ENCODE peak calls at places on chromosomes 6 and 20, in ten cellular contexts. J is GM10248, I is AG10803, O is foreskin fibroblast, D is ovary, A is OCI-LY7, R is iris pigment epithelial cell, Y is NCI-H524 treated with DMSO at 0.1 percent for 48 hours, W is RCC 7860, B is nucleus accumbens. M is an unnamed sample.

GRCh38 chr6:100818066-100818465 is 63.1 kb downstream of the ASCC3 start:
- DNase-seq in A (no peak), R (peak), D (no peak), W (no peak), I (no peak), Y (no peak), J (no peak), B (no peak), O (no peak), M (no peak)

GRCh38 chr20:46631874-46632446 is 19.3 kb downstream of the SLC13A3 start:
- DNase-seq in O (no peak), A (no peak), D (no peak), Y (no peak), R (no peak), I (no peak), W (no peak), J (no peak), B (no peak), M (no peak)

GRCh38 chr6:28725890-28726348 is 197.9 kb downstream of the TRIM27 start:
- DNase-seq in B (no peak), J (no peak), R (peak), W (peak), A (no peak), Y (no peak), O (peak), I (no peak), D (no peak), M (peak)

GRCh38 chr6:118810420-118811027 is 83.4 kb upstream of the ASF1A start:
- DNase-seq in W (no peak), R (no peak), J (peak), A (peak), B (no peak), O (no peak), D (no peak), I (no peak), Y (no peak), M (no peak)

GRCh38 chr20:32535316-32535952 is 49.7 kb downstream of the NOL4L start:
- DNase-seq in O (no peak), R (no peak), J (no peak), W (no peak), D (no peak), I (no peak), A (peak), B (no peak), Y (peak), M (no peak)

GRCh38 chr20:18284805-18285533 is 3.4 kb upstream of the ZNF133 start:
- DNase-seq in D (no peak), J (no peak), O (peak), R (no peak), I (no peak), A (peak), W (no peak), Y (no peak), B (no peak), M (no peak)

GRCh38 chr6:10962673-10963072 is 75.8 kb downstream of the SYCP2L start:
- DNase-seq in Y (no peak), R (peak), B (no peak), O (peak), W (peak), I (peak), A (no peak), J (no peak), D (no peak), M (peak)

GRCh38 chr6:73969982-73970960 is 274.3 kb downstream of the CD109 start:
- DNase-seq in A (peak), Y (no peak), I (peak), W (peak), R (peak), J (peak), B (no peak), O (peak), D (no peak), M (peak)

GRCh38 chr20:19706463-19706862 is 51.6 kb upstream of the RIN2 start:
- DNase-seq in O (no peak), D (no peak), W (no peak), I (no peak), B (no peak), J (no peak), Y (no peak), A (peak), R (no peak), M (no peak)

GRCh38 chr20:57400821-57401564 is 9.8 kb downstream of the RBM38 start:
- DNase-seq in J (peak), D (no peak), Y (no peak), R (no peak), I (no peak), B (no peak), W (no peak), A (peak), O (no peak), M (no peak)

GRCh38 chr6:143999406-143999805 is 8.7 kb downstream of the PLAGL1 start:
- DNase-seq in O (peak), W (peak), I (peak), A (no peak), B (no peak), D (no peak), Y (no peak), R (peak), J (no peak), M (peak)

GRCh38 chr20:36462440-36463211 is 78.7 kb upstream of the MYL9 start:
- DNase-seq in O (peak), D (peak), R (peak), W (peak), J (no peak), I (peak), Y (no peak), B (no peak), A (peak), M (peak)

GRCh38 chr6:135128268-135128914 is 52.7 kb upstream of the MYB start:
- DNase-seq in Y (no peak), D (no peak), B (no peak), A (no peak), O (no peak), I (no peak), W (no peak), R (no peak), J (peak), M (no peak)

GRCh38 chr6:121780325-121781313 is 345.2 kb downstream of the GJA1 start:
- DNase-seq in D (peak), Y (peak), J (no peak), I (peak), A (no peak), B (no peak), R (peak), O (peak), W (peak), M (peak)

GRCh38 chr6:30006170-30007131 is 54.6 kb upstream of the POLR1H start:
- DNase-seq in A (no peak), B (no peak), Y (no peak), J (peak), O (peak), I (peak), R (no peak), W (no peak), D (peak), M (no peak)

GRCh38 chr6:158185729-158186456 is 17.7 kb downstream of the GTF2H5 start:
- DNase-seq in J (no peak), A (no peak), B (no peak), W (no peak), Y (no peak), I (peak), D (no peak), R (peak), O (peak), M (peak)

GRCh38 chr20:6819599-6819998 is 52.1 kb downstream of the BMP2 start:
- DNase-seq in A (no peak), Y (no peak), J (no peak), O (no peak), R (peak), I (no peak), W (peak), B (no peak), D (no peak), M (peak)

GRCh38 chr6:15436451-15436850 is 190.6 kb downstream of the JARID2 start:
- DNase-seq in D (no peak), I (no peak), R (no peak), J (no peak), W (no peak), O (no peak), A (no peak), B (no peak), Y (no peak), M (no peak)

GRCh38 chr6:97133071-97133470 is 149.9 kb downstream of the MMS22L start:
- DNase-seq in W (no peak), B (no peak), Y (no peak), R (peak), A (no peak), J (no peak), D (no peak), O (no peak), I (no peak), M (peak)

GRCh38 chr6:72746276-72746675 is 124.4 kb downstream of the KCNQ5 start:
- DNase-seq in R (peak), I (peak), Y (no peak), W (peak), A (no peak), B (no peak), J (no peak), D (no peak), O (peak), M (peak)

GRCh38 chr20:31573555-31574295 is 31.4 kb upstream of the ID1 start:
- DNase-seq in J (no peak), A (no peak), W (no peak), B (no peak), O (no peak), D (no peak), Y (no peak), R (no peak), I (no peak), M (no peak)

GRCh38 chr6:4180653-4181255 is 45.4 kb upstream of the ECI2 start:
- DNase-seq in Y (no peak), W (no peak), O (no peak), D (no peak), J (no peak), A (peak), I (peak), B (no peak), R (peak), M (peak)

GRCh38 chr6:132204606-132205005 is 196.7 kb downstream of the MOXD1 start:
- DNase-seq in J (no peak), B (no peak), Y (no peak), W (no peak), O (no peak), D (no peak), R (no peak), A (no peak), I (no peak), M (no peak)

GRCh38 chr6:69974193-69974592 is 107.8 kb downstream of the COL19A1 start:
- DNase-seq in A (no peak), J (no peak), B (no peak), I (no peak), D (no peak), W (peak), Y (peak), R (peak), O (peak), M (peak)

GRCh38 chr6:16322666-16323312 is 84.4 kb downstream of the GMPR start:
- DNase-seq in D (no peak), A (peak), I (peak), O (peak), R (peak), J (peak), B (peak), W (peak), Y (peak), M (peak)

GRCh38 chr6:81751388-81752083 is 945 bp downstream of the TENT5A start:
- DNase-seq in A (no peak), W (peak), O (peak), J (peak), D (peak), B (no peak), R (peak), I (peak), Y (no peak), M (peak)

GRCh38 chr6:160973311-160973710 is 18.3 kb upstream of the MAP3K4 start:
- DNase-seq in A (no peak), W (no peak), O (peak), I (peak), D (peak), J (no peak), R (no peak), Y (no peak), B (no peak), M (no peak)

GRCh38 chr6:45710304-45710821 is 305.3 kb downstream of the CLIC5 start:
- DNase-seq in D (no peak), Y (no peak), W (peak), A (no peak), I (peak), O (peak), J (peak), B (no peak), R (peak), M (peak)

GRCh38 chr6:22424196-22424595 is 127.4 kb upstream of the PRL start:
- DNase-seq in W (no peak), A (no peak), O (no peak), D (no peak), R (no peak), B (no peak), I (no peak), J (no peak), Y (no peak), M (peak)

GRCh38 chr20:11919046-11919445 is 1.4 kb downstream of the BTBD3 start:
- DNase-seq in W (no peak), R (no peak), B (no peak), Y (peak), I (no peak), O (peak), D (no peak), A (no peak), J (no peak), M (no peak)

GRCh38 chr6:85756982-85757381 is 114.3 kb upstream of the SYNCRIP start:
- DNase-seq in B (no peak), Y (no peak), A (peak), O (peak), R (peak), W (no peak), J (no peak), D (no peak), I (peak), M (peak)

GRCh38 chr20:50762045-50762422 is 30.7 kb downstream of the PARD6B start:
- DNase-seq in B (no peak), Y (no peak), R (peak), W (no peak), A (no peak), I (no peak), J (no peak), O (no peak), D (no peak), M (no peak)

GRCh38 chr6:30096829-30097228 is 16.1 kb downstream of the TRIM31 start:
- DNase-seq in Y (no peak), O (no peak), W (no peak), A (no peak), I (no peak), J (no peak), R (no peak), B (no peak), D (no peak), M (no peak)

GRCh38 chr20:62719250-62719945 is 10.8 kb downstream of the NTSR1 start:
- DNase-seq in B (no peak), A (no peak), O (no peak), W (no peak), J (no peak), Y (no peak), R (no peak), I (no peak), D (no peak), M (no peak)

GRCh38 chr6:2450546-2450945 is 205.1 kb upstream of the GMDS start:
- DNase-seq in Y (peak), D (no peak), R (peak), B (no peak), A (no peak), O (peak), J (no peak), W (no peak), I (no peak), M (peak)

GRCh38 chr20:3631534-3631933 is 31.7 kb downstream of the GFRA4 start:
- DNase-seq in D (no peak), I (no peak), J (no peak), A (no peak), B (no peak), O (no peak), W (no peak), Y (no peak), R (no peak), M (no peak)